ENCODE peak calls at places on chromosomes 5 and 9, in eight cellular contexts. C is amygdala; N is NCI-H2171 treated with DMSO at 0.1 percent for 48 hours; P is lower lobe of right lung; G is Daoy; I is stimulated activated CD8-positive, alpha-beta memory T cell treated with anti-CD3 and anti-CD28 coated beads, Interleukin-4, amount 100 ng/mL, for 1 hour; Y is psoas muscle; T is transverse colon. Z is an unnamed sample.

GRCh38 chr9:38414040-38414723 is 10.1 kb downstream of the IGFBPL1 start:
- DNase-seq in C (no peak), N (peak), P (no peak), G (no peak), I (no peak), Y (no peak), T (no peak), Z (no peak)

GRCh38 chr9:128105538-128106175 is 21.9 kb downstream of the PTGES2 start:
- DNase-seq in C (no peak), N (no peak), P (peak), G (no peak), I (no peak), Y (peak), T (no peak), Z (no peak)

GRCh38 chr5:62258654-62259053 is 47.4 kb upstream of the KIF2A start:
- DNase-seq in C (no peak), N (no peak), P (no peak), G (no peak), I (no peak), Y (no peak), T (no peak), Z (no peak)

GRCh38 chr5:142694092-142694856 is 8.4 kb upstream of the FGF1 start:
- DNase-seq in C (no peak), N (no peak), P (no peak), G (no peak), I (no peak), Y (no peak), T (no peak), Z (no peak)

GRCh38 chr5:56951946-56952691 is at the start of gene MIER3:
- DNase-seq in C (peak), N (peak), P (peak), G (peak), I (peak), Y (peak), T (peak), Z (peak)

GRCh38 chr5:95739857-95740256 is 8.7 kb downstream of the RHOBTB3 start:
- DNase-seq in C (no peak), N (no peak), P (no peak), G (no peak), I (no peak), Y (no peak), T (no peak), Z (no peak)

GRCh38 chr9:27108981-27109541 is at the start of gene TEK:
- DNase-seq in C (no peak), N (no peak), P (no peak), G (no peak), I (no peak), Y (no peak), T (no peak), Z (no peak)

GRCh38 chr5:179313849-179314521 is 31.3 kb downstream of the ADAMTS2 start:
- DNase-seq in C (peak), N (peak), P (peak), G (peak), I (no peak), Y (peak), T (peak), Z (no peak)

GRCh38 chr5:84088996-84089395 is 295.7 kb downstream of the EDIL3 start:
- DNase-seq in C (no peak), N (no peak), P (no peak), G (peak), I (no peak), Y (no peak), T (no peak), Z (no peak)

GRCh38 chr5:91188755-91189154 is 194.4 kb downstream of the ARRDC3 start:
- DNase-seq in C (no peak), N (no peak), P (no peak), G (no peak), I (no peak), Y (no peak), T (no peak), Z (no peak)

GRCh38 chr9:13718539-13718938 is 439.0 kb upstream of the MPDZ start:
- DNase-seq in C (no peak), N (no peak), P (no peak), G (no peak), I (no peak), Y (no peak), T (no peak), Z (no peak)

GRCh38 chr9:93815135-93815534 is 140.0 kb downstream of the BARX1 start:
- DNase-seq in C (no peak), N (no peak), P (no peak), G (no peak), I (no peak), Y (no peak), T (no peak), Z (no peak)

GRCh38 chr9:99326917-99327189 is 104.8 kb downstream of the SEC61B start:
- DNase-seq in C (no peak), N (no peak), P (no peak), G (no peak), I (no peak), Y (no peak), T (no peak), Z (no peak)

GRCh38 chr9:129411501-129412175 is 209.3 kb downstream of the C9orf50 start:
- DNase-seq in C (no peak), N (no peak), P (peak), G (no peak), I (no peak), Y (peak), T (no peak), Z (no peak)

GRCh38 chr9:138061631-138062030 is 184.0 kb downstream of the CACNA1B start:
- DNase-seq in C (no peak), N (no peak), P (no peak), G (no peak), I (no peak), Y (no peak), T (no peak), Z (no peak)

GRCh38 chr9:2574215-2574614 is 47.4 kb upstream of the VLDLR start:
- DNase-seq in C (no peak), N (no peak), P (no peak), G (peak), I (no peak), Y (no peak), T (no peak), Z (no peak)